ENCODE peak calls at places on chromosomes 13 and 19, in five cellular contexts. One of them, this sample, is unnamed.

GRCh38 chr19:49560358-49560900 is 19.9 kb downstream of the NOSIP start:
- DNase-seq in bronchial epithelial cell: no peak
- DNase-seq in HCEC 1CT: no peak
- DNase-seq in AG10803: no peak
- DNase-seq in neural crest cell: no peak
- DNase-seq in this sample: no peak

GRCh38 chr13:92951273-92951820 is 275.3 kb upstream of the GPC6 start:
- DNase-seq in bronchial epithelial cell: no peak
- DNase-seq in HCEC 1CT: no peak
- DNase-seq in AG10803: no peak
- DNase-seq in neural crest cell: no peak
- DNase-seq in this sample: no peak

GRCh38 chr19:18932216-18932841 is 8.7 kb downstream of the HOMER3 start:
- DNase-seq in bronchial epithelial cell: peak
- DNase-seq in HCEC 1CT: peak
- DNase-seq in AG10803: peak
- DNase-seq in neural crest cell: peak
- DNase-seq in this sample: peak

GRCh38 chr13:110274687-110275086 is 32.3 kb downstream of the COL4A1 start:
- DNase-seq in bronchial epithelial cell: peak
- DNase-seq in HCEC 1CT: peak
- DNase-seq in AG10803: peak
- DNase-seq in neural crest cell: no peak
- DNase-seq in this sample: no peak

GRCh38 chr13:91389186-91389585 is 9.2 kb upstream of the GPC5 start:
- DNase-seq in bronchial epithelial cell: peak
- DNase-seq in HCEC 1CT: no peak
- DNase-seq in AG10803: no peak
- DNase-seq in neural crest cell: no peak
- DNase-seq in this sample: no peak

GRCh38 chr19:22532388-22533310 is 101.5 kb upstream of the ZNF492 start:
- DNase-seq in bronchial epithelial cell: no peak
- DNase-seq in HCEC 1CT: no peak
- DNase-seq in AG10803: no peak
- DNase-seq in neural crest cell: no peak
- DNase-seq in this sample: no peak

GRCh38 chr13:79660361-79660760 is 179.4 kb downstream of the NDFIP2 start:
- DNase-seq in bronchial epithelial cell: no peak
- DNase-seq in HCEC 1CT: no peak
- DNase-seq in AG10803: no peak
- DNase-seq in neural crest cell: no peak
- DNase-seq in this sample: no peak

GRCh38 chr19:7742575-7742974 is 4.8 kb downstream of the CD209 start:
- DNase-seq in bronchial epithelial cell: no peak
- DNase-seq in HCEC 1CT: no peak
- DNase-seq in AG10803: no peak
- DNase-seq in neural crest cell: no peak
- DNase-seq in this sample: no peak

GRCh38 chr13:102380012-102380411 is 21.8 kb downstream of the FGF14 start:
- DNase-seq in bronchial epithelial cell: no peak
- DNase-seq in HCEC 1CT: no peak
- DNase-seq in AG10803: no peak
- DNase-seq in neural crest cell: no peak
- DNase-seq in this sample: no peak

GRCh38 chr19:39342647-39343305 is 555 bp downstream of the SAMD4B start:
- DNase-seq in bronchial epithelial cell: no peak
- DNase-seq in HCEC 1CT: no peak
- DNase-seq in AG10803: no peak
- DNase-seq in neural crest cell: no peak
- DNase-seq in this sample: no peak

GRCh38 chr13:33015791-33016323 is 366 bp upstream of the KL start:
- DNase-seq in bronchial epithelial cell: no peak
- DNase-seq in HCEC 1CT: no peak
- DNase-seq in AG10803: no peak
- DNase-seq in neural crest cell: no peak
- DNase-seq in this sample: no peak

GRCh38 chr13:114140131-114140908 is 7.9 kb upstream of the RASA3 start:
- DNase-seq in bronchial epithelial cell: no peak
- DNase-seq in HCEC 1CT: no peak
- DNase-seq in AG10803: no peak
- DNase-seq in neural crest cell: no peak
- DNase-seq in this sample: no peak

GRCh38 chr13:110126391-110126961 is 180.5 kb downstream of the COL4A1 start:
- DNase-seq in bronchial epithelial cell: peak
- DNase-seq in HCEC 1CT: peak
- DNase-seq in AG10803: peak
- DNase-seq in neural crest cell: no peak
- DNase-seq in this sample: no peak

GRCh38 chr13:31790992-31791391 is 51.7 kb downstream of the RXFP2 start:
- DNase-seq in bronchial epithelial cell: no peak
- DNase-seq in HCEC 1CT: peak
- DNase-seq in AG10803: peak
- DNase-seq in neural crest cell: no peak
- DNase-seq in this sample: no peak

GRCh38 chr13:47437411-47437810 is 540.6 kb upstream of the HTR2A start:
- DNase-seq in bronchial epithelial cell: no peak
- DNase-seq in HCEC 1CT: peak
- DNase-seq in AG10803: peak
- DNase-seq in neural crest cell: no peak
- DNase-seq in this sample: no peak

GRCh38 chr13:20428666-20429644 is 96.7 kb downstream of the CRYL1 start:
- DNase-seq in bronchial epithelial cell: peak
- DNase-seq in HCEC 1CT: peak
- DNase-seq in AG10803: peak
- DNase-seq in neural crest cell: no peak
- DNase-seq in this sample: no peak

GRCh38 chr13:36030670-36031331 is 100.4 kb downstream of the DCLK1 start:
- DNase-seq in bronchial epithelial cell: peak
- DNase-seq in HCEC 1CT: no peak
- DNase-seq in AG10803: peak
- DNase-seq in neural crest cell: no peak
- DNase-seq in this sample: no peak

GRCh38 chr13:41457589-41458186 is 338 bp downstream of the RGCC start:
- DNase-seq in bronchial epithelial cell: no peak
- DNase-seq in HCEC 1CT: no peak
- DNase-seq in AG10803: no peak
- DNase-seq in neural crest cell: peak
- DNase-seq in this sample: peak

GRCh38 chr19:13262450-13262849 is 112.2 kb downstream of the IER2 start:
- DNase-seq in bronchial epithelial cell: peak
- DNase-seq in HCEC 1CT: peak
- DNase-seq in AG10803: peak
- DNase-seq in neural crest cell: no peak
- DNase-seq in this sample: peak

GRCh38 chr19:49142866-49143335 is 12.3 kb downstream of the HRC start:
- DNase-seq in bronchial epithelial cell: peak
- DNase-seq in HCEC 1CT: peak
- DNase-seq in AG10803: peak
- DNase-seq in neural crest cell: peak
- DNase-seq in this sample: no peak

GRCh38 chr19:18590273-18591272 is 2.0 kb downstream of the REX1BD start:
- DNase-seq in bronchial epithelial cell: peak
- DNase-seq in HCEC 1CT: no peak
- DNase-seq in AG10803: peak
- DNase-seq in neural crest cell: peak
- DNase-seq in this sample: no peak

GRCh38 chr19:55069137-55069858 is 6.3 kb upstream of the RDH13 start:
- DNase-seq in bronchial epithelial cell: peak
- DNase-seq in HCEC 1CT: no peak
- DNase-seq in AG10803: no peak
- DNase-seq in neural crest cell: no peak
- DNase-seq in this sample: no peak

GRCh38 chr13:110269509-110270185 is 37.3 kb downstream of the COL4A1 start:
- DNase-seq in bronchial epithelial cell: no peak
- DNase-seq in HCEC 1CT: no peak
- DNase-seq in AG10803: no peak
- DNase-seq in neural crest cell: no peak
- DNase-seq in this sample: no peak

GRCh38 chr13:20815469-20815868 is 41.7 kb upstream of the EEF1AKMT1 start:
- DNase-seq in bronchial epithelial cell: peak
- DNase-seq in HCEC 1CT: no peak
- DNase-seq in AG10803: no peak
- DNase-seq in neural crest cell: no peak
- DNase-seq in this sample: no peak

GRCh38 chr19:18117692-18118378 is 20.3 kb downstream of the MAST3 start:
- DNase-seq in bronchial epithelial cell: peak
- DNase-seq in HCEC 1CT: peak
- DNase-seq in AG10803: peak
- DNase-seq in neural crest cell: peak
- DNase-seq in this sample: peak